ENCODE peak calls at places on chromosomes 3 and 15, in seven cellular contexts. J is cardiac muscle cell, H is neural progenitor cell, F is heart right ventricle, I is SJSA1, N is Peyer's patch, E is tibial nerve. M is an unnamed sample.

GRCh38 chr3:187678869-187679268 is 8.7 kb upstream of the SST start:
- DNase-seq in J (peak; percentile 81), H (peak; percentile 82), F (peak; percentile 49), I (peak; percentile 45), N (no peak), E (no peak), M (no peak)

GRCh38 chr15:27017168-27017809 is 46.3 kb downstream of the GABRG3 start:
- DNase-seq in J (peak; percentile 74), H (peak; percentile 84), F (no peak), I (peak; percentile 26), N (no peak), E (peak; percentile 30), M (no peak)

GRCh38 chr15:70066422-70066821 is 31.3 kb downstream of the TLE3 start:
- DNase-seq in J (no peak), H (no peak), F (no peak), I (no peak), N (no peak), E (no peak), M (no peak)

GRCh38 chr3:115436767-115437301 is 186.5 kb upstream of the GAP43 start:
- DNase-seq in J (no peak), H (peak; percentile 18), F (no peak), I (peak; percentile 28), N (no peak), E (no peak), M (no peak)

GRCh38 chr3:3119393-3119851 is 7.3 kb upstream of the TRNT1 start:
- DNase-seq in J (no peak), H (no peak), F (no peak), I (no peak), N (no peak), E (no peak), M (no peak)

GRCh38 chr15:57133127-57133968 is 214.9 kb downstream of the TCF12 start:
- DNase-seq in J (no peak), H (peak; percentile 92), F (no peak), I (peak; percentile 52), N (no peak), E (no peak), M (no peak)

GRCh38 chr15:73233623-73234022 is 135.1 kb downstream of the HCN4 start:
- DNase-seq in J (no peak), H (no peak), F (no peak), I (no peak), N (no peak), E (no peak), M (no peak)

GRCh38 chr15:94671845-94672524 is 440.6 kb downstream of the MCTP2 start:
- DNase-seq in J (peak; percentile 61), H (peak; percentile 81), F (no peak), I (no peak), N (no peak), E (no peak), M (no peak)

GRCh38 chr3:53824795-53825194 is 21.4 kb downstream of the CHDH start:
- DNase-seq in J (no peak), H (no peak), F (no peak), I (no peak), N (no peak), E (no peak), M (no peak)

GRCh38 chr15:100859970-100860828 is 19.4 kb upstream of the ALDH1A3 start:
- DNase-seq in J (no peak), H (no peak), F (no peak), I (no peak), N (no peak), E (no peak), M (no peak)

GRCh38 chr3:26630669-26631384 is 8.3 kb downstream of the LRRC3B start:
- DNase-seq in J (no peak), H (no peak), F (no peak), I (no peak), N (no peak), E (no peak), M (no peak)

GRCh38 chr3:143601738-143602480 is 246.4 kb downstream of the SLC9A9 start:
- DNase-seq in J (no peak), H (no peak), F (peak; percentile 14), I (no peak), N (no peak), E (no peak), M (no peak)

DNA sequence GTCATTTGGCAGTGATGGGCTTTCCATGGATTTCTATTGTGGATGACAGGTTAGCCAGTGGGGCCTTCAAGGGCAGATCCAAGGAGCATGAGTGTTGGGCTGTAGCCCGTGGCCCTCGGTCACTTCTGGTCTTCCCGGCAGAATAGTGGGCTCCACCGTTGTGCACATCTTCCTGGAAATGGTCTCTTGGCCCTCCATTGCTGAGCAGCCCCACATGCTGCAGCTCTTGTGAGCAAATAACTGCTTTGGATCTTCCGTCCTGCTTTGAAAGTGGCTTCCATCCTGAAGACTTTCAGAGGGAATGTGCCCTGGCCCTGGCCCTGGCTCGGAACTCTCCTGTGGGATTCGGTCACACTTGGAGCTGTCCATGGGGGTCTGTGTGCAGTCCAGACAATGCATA is 102.8 kb downstream of the SNRPN start:
- DNase-seq in J (no peak), H (no peak), F (peak; percentile 1), I (no peak), N (no peak), E (no peak), M (no peak)
- H3K9me3 ChIP-seq in J (peaks cover 17% of the 10 kb centered on the region), H (peaks cover 38% of the 10 kb centered on the region), F (peaks cover 98% of the 10 kb centered on the region), I (peaks cover 65% of the 10 kb centered on the region), N (peaks cover 100% of the 10 kb centered on the region), E (peaks cover 74% of the 10 kb centered on the region), M (peaks cover 99% of the 10 kb centered on the region)

GRCh38 chr3:38510631-38511030 is 14.5 kb downstream of the EXOG start:
- DNase-seq in J (no peak), H (no peak), F (no peak), I (no peak), N (no peak), E (no peak), M (no peak)
- H3K27me3 ChIP-seq in J (no peaks in the 10 kb centered on the region), H (no peaks in the 10 kb centered on the region), F (no peaks in the 10 kb centered on the region), I (no peaks in the 10 kb centered on the region), N (no peaks in the 10 kb centered on the region), E (no peaks in the 10 kb centered on the region), M (no peaks in the 10 kb centered on the region)

GRCh38 chr15:39613861-39614260 is 33.0 kb downstream of the THBS1 start:
- DNase-seq in J (no peak), H (no peak), F (no peak), I (no peak), N (no peak), E (no peak), M (no peak)
- H3K9me3 ChIP-seq in J (no peaks in the 10 kb centered on the region), H (peaks cover 6% of the 10 kb centered on the region), F (peaks cover 15% of the 10 kb centered on the region), I (peaks cover 6% of the 10 kb centered on the region), N (no peaks in the 10 kb centered on the region), E (no peaks in the 10 kb centered on the region), M (peaks cover 14% of the 10 kb centered on the region)

DNA sequence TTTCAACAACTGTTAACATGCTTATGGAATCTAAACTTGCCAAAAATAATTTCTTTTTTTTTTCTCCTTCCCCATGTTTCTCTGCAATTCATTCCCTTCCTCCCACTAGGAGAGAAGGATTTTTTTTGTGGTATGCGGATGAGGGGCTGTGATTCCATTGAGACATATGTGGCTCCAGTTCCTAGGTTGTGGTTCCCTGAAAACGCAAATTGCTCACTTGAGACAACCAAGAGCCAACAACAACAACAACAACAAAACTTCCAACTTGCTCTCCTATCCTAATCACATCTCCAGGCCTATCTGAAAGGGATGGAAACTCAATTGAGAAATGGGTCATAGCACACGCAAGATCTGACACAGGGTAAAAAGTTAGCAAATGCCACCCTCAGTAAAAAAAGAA is 406.5 kb upstream of the TGFBR2 start:
- DNase-seq in J (no peak), H (no peak), F (no peak), I (no peak), N (no peak), E (no peak), M (no peak)
- H3K27me3 ChIP-seq in J (no peaks in the 10 kb centered on the region), H (no peaks in the 10 kb centered on the region), F (no peaks in the 10 kb centered on the region), I (no peaks in the 10 kb centered on the region), N (no peaks in the 10 kb centered on the region), E (no peaks in the 10 kb centered on the region), M (no peaks in the 10 kb centered on the region)

DNA sequence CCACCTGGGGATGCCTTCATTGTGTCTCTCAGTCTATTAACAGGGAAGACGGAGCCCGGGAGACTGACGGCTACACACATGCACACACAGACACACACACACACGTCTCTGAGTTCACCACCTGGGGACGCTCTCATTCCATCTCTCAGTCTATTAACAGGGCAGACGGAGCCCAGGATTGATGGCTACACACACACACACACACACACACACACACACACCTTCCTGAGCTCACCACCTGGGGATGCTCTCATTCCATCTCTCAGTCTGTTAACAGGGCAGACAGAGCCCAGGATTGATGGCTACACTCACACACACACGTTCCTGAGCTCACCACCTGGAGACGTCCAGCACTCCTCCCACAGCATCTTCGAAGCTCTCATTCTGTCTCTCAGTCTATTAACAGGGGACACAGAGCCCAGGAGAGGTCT is 143.9 kb downstream of the OR4M2 start:
- DNase-seq in J (no peak), H (no peak), F (no peak), I (no peak), N (peak; percentile 16), E (no peak), M (peak; percentile 43)
- H3K9me3 ChIP-seq in J (peaks cover 12% of the 10 kb centered on the region), H (peaks cover 50% of the 10 kb centered on the region), F (no peaks in the 10 kb centered on the region), I (no peaks in the 10 kb centered on the region), N (no peaks in the 10 kb centered on the region), E (no peaks in the 10 kb centered on the region), M (no peaks in the 10 kb centered on the region)

GRCh38 chr3:12014613-12015012 is 10.4 kb downstream of the SYN2 start:
- DNase-seq in J (no peak), H (no peak), F (no peak), I (no peak), N (no peak), E (no peak), M (no peak)

GRCh38 chr3:12015627-12016026 is 11.4 kb downstream of the SYN2 start:
- DNase-seq in J (no peak), H (no peak), F (no peak), I (no peak), N (no peak), E (no peak), M (no peak)

DNA sequence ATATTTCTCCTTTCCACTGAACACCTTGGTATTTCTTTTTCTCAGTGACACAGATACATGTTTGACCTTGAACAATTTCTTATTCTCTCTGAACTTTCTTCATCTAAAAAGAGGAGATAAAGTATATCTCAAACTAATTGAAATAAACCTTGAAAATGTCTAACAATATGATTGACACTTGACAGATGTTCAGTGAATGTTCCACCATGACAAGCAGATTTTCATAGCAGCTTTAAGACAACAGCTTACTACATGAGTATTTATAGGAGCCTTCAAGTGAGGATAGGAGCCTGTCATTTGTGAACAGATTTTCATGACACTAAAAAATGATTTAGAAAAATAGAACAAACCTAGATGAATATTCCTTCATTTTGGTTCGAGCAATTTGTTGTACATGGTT is 13.3 kb downstream of the SYN2 start:
- DNase-seq in J (no peak), H (no peak), F (no peak), I (no peak), N (no peak), E (no peak), M (no peak)
- H3K27me3 ChIP-seq in J (no peaks in the 10 kb centered on the region), H (no peaks in the 10 kb centered on the region), F (peaks cover 88% of the 10 kb centered on the region), I (peaks cover 30% of the 10 kb centered on the region), N (no peaks in the 10 kb centered on the region), E (peaks cover 7% of the 10 kb centered on the region), M (peaks cover 7% of the 10 kb centered on the region)